ENCODE peak calls at places on chromosomes 6 and 20, in four cellular contexts. G is IMR-90, L is K562, W is endothelial cell of umbilical vein. A is an unnamed sample. For H3K9me1, the result is how much of the 10 kb centered on the place peaks cover.

GRCh38 chr6:153090241-153090930 is 40.7 kb downstream of the RGS17 start:
- DNase-seq in G (peak), L (no peak), W (peak), A (no peak)

GRCh38 chr20:53652859-53653520 is 59.4 kb upstream of the ZNF217 start:
- DNase-seq in G (no peak), L (no peak), W (no peak), A (no peak)

GRCh38 chr20:46757754-46758678 is 48.6 kb downstream of the SLC2A10 start:
- DNase-seq in G (peak), L (peak), W (peak), A (no peak)

GRCh38 chr6:121055572-121056163 is 278.6 kb downstream of the TBC1D32 start:
- DNase-seq in G (peak), L (peak), W (peak), A (peak)

GRCh38 chr20:60078351-60079250 is 120.4 kb downstream of the CDH26 start:
- DNase-seq in G (no peak), L (no peak), W (no peak), A (no peak)

GRCh38 chr20:60474385-60474910 is 516.2 kb downstream of the CDH26 start:
- DNase-seq in G (no peak), L (no peak), W (no peak), A (no peak)

GRCh38 chr20:36541227-36542018 is at the start of gene MYL9:
- DNase-seq in G (peak), L (peak), W (peak), A (no peak)

GRCh38 chr6:66421570-66421969 is 714.5 kb upstream of the EYS start:
- DNase-seq in G (no peak), L (no peak), W (no peak), A (no peak)

GRCh38 chr6:71386215-71386614 is 97.6 kb downstream of the OGFRL1 start:
- DNase-seq in G (no peak), L (no peak), W (peak), A (peak)

GRCh38 chr6:22826961-22827360 is 257.6 kb downstream of the HDGFL1 start:
- DNase-seq in G (peak), L (no peak), W (peak), A (no peak)

GRCh38 chr20:44724423-44725091 is 9.4 kb downstream of the CCN5 start:
- DNase-seq in G (no peak), L (peak), W (no peak), A (no peak)

GRCh38 chr6:125587624-125588023 is 161.8 kb upstream of the HEY2 start:
- DNase-seq in G (no peak), L (no peak), W (no peak), A (no peak)

GRCh38 chr6:125585470-125585869 is 164.0 kb upstream of the HEY2 start:
- DNase-seq in G (no peak), L (no peak), W (no peak), A (no peak)

GRCh38 chr6:125586605-125587004 is 162.8 kb upstream of the HEY2 start:
- DNase-seq in G (no peak), L (no peak), W (no peak), A (no peak)

GRCh38 chr6:125586074-125586473 is 163.4 kb upstream of the HEY2 start:
- DNase-seq in G (peak), L (no peak), W (peak), A (no peak)

DNA sequence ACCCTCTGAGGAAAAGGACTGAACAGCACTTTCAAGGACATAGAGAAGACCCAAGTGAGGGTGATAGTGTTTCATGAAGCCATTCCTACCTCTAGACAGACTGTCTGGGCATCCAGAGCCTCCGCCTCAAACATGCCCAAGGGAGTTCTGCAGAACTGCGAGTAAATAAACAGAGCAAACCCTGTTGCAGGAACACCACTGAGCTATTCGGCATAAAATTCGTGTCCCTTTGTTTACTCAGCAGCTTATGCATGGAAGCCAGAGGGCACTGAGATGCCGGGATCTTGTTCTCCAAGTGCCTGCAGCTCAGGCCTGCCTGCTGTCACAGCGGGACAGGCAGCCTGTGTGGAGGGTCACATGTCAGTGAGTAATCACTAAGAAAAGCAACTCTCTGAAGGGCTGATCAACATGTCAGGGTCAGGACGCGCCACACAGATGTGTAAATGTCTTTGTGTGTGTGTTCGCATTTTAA is 164.9 kb upstream of the HEY2 start:
- DNase-seq in G (peak), L (no peak), W (peak), A (no peak)
- H3K9me1 ChIP-seq in G (under half), L (under half), W (under half), A (under half)

DNA sequence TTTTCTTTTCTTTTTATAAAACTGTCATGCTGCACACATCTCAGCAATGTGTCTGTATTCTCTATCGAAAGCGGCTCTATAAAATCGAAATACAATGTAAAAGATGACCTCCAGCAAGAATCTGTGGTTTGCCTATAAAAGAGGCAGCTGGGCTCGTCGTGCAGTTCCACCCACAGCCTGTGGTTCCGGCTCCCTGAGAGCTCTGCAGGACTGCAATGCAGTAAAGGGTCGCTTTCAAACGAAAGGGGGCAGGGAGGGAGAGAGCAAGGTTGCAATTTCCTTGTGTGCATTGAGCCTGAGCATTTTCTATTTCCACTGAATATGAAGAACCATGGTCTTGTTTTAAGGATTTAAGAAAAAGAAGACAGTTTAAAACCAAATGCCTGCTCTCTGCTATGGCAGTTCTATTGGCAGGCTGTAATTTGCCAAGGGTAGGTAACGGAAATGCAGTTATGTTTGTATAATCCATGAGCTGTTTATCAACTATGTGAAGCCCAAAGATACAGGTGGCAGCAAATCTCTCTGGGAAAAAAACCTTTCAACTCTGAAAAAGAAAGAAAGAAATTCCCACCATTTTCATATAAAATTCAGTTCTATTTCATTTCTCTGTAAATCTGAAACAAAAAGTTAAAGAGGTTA is 236.5 kb downstream of the HACE1 start:
- DNase-seq in G (no peak), L (no peak), W (no peak), A (no peak)
- H2AFZ ChIP-seq in G (no peak), L (no peak), W (no peak), A (peak)

GRCh38 chr20:49945701-49946477 is 9.7 kb downstream of the RNF114 start:
- DNase-seq in G (no peak), L (no peak), W (no peak), A (no peak)

GRCh38 chr20:49942303-49942702 is 6.1 kb downstream of the RNF114 start:
- DNase-seq in G (no peak), L (no peak), W (no peak), A (no peak)

GRCh38 chr20:49948178-49948577 is 12.0 kb downstream of the RNF114 start:
- DNase-seq in G (peak), L (no peak), W (no peak), A (no peak)

GRCh38 chr20:49942942-49943341 is 6.7 kb downstream of the RNF114 start:
- DNase-seq in G (no peak), L (no peak), W (no peak), A (no peak)

GRCh38 chr20:49945306-49945700 is 9.1 kb downstream of the RNF114 start:
- DNase-seq in G (no peak), L (no peak), W (no peak), A (no peak)
- H3K9me1 ChIP-seq in G (under half), L (under half), W (under half), A (under half)

GRCh38 chr6:53682654-53683053 is 17.1 kb upstream of the KLHL31 start:
- DNase-seq in G (no peak), L (no peak), W (no peak), A (no peak)

GRCh38 chr6:53691252-53691651 is 25.7 kb upstream of the KLHL31 start:
- DNase-seq in G (no peak), L (no peak), W (no peak), A (no peak)

GRCh38 chr6:53691667-53692133 is 26.1 kb upstream of the KLHL31 start:
- DNase-seq in G (no peak), L (no peak), W (no peak), A (no peak)

GRCh38 chr6:53692172-53692571 is 26.6 kb upstream of the KLHL31 start:
- DNase-seq in G (no peak), L (no peak), W (no peak), A (no peak)

GRCh38 chr6:53686541-53686940 is 21.0 kb upstream of the KLHL31 start:
- DNase-seq in G (no peak), L (no peak), W (no peak), A (no peak)
- H2AFZ ChIP-seq in G (peak), L (no peak), W (no peak), A (no peak)

DNA sequence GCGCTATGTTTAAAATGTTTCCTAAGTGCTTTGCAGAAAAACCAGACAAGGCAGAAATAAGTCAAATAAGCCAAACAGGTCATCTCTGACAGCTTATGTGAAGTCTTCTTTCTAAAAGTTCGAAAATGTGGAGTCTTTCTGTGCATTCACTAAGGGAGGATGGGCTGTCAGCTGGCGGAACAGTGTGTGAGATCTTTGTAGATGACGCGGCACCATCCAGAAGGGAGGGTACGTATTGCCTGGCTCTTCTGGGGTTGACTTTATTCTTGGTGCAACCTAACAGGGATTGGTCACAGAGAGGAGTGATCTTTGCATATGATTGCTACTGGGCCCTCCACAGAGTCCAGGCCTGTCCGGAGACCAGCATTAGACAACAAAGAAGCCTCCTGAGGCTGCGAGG is 114.5 kb upstream of the EDN1 start:
- DNase-seq in G (no peak), L (no peak), W (no peak), A (no peak)
- H3K9me1 ChIP-seq in G (under half), L (under half), W (under half), A (under half)

A was measured in keratinocyte.